ENCODE peak calls at places on chromosome 7, in ten cellular contexts. Q is kidney tubule cell; G is iris pigment epithelial cell; B is substantia nigra; W is mucosa of descending colon; X is left cardiac atrium; O is posterior cingulate gyrus; L is stimulated activated CD4-positive, alpha-beta T cell treated with anti-CD3 and anti-CD28 coated beads, Interleukin-2, amount 100 ng/mL, for 48 hours; N is GM12878; Z is T-helper 17 cell. T is an unnamed sample.

GRCh38 chr7:12564996-12565764 is 5.3 kb upstream of the SCIN start:
- DNase-seq in Q (no peak), G (peak), B (no peak), W (no peak), X (no peak), O (no peak), L (no peak), N (no peak), Z (no peak), T (no peak)

GRCh38 chr7:41999736-42000283 is 237.2 kb downstream of the GLI3 start:
- DNase-seq in Q (no peak), G (peak), B (no peak), W (no peak), X (no peak), O (no peak), L (no peak), N (no peak), Z (no peak), T (peak)

GRCh38 chr7:115099906-115100305 is 178.0 kb downstream of the MDFIC start:
- DNase-seq in Q (peak), G (peak), B (no peak), W (no peak), X (no peak), O (no peak), L (no peak), N (no peak), Z (no peak), T (peak)

GRCh38 chr7:98571986-98572385 is 45.1 kb upstream of the NPTX2 start:
- DNase-seq in Q (no peak), G (no peak), B (no peak), W (no peak), X (no peak), O (no peak), L (no peak), N (no peak), Z (no peak), T (no peak)

GRCh38 chr7:156903232-156903909 is 10.4 kb upstream of the LMBR1 start:
- DNase-seq in Q (peak), G (peak), B (no peak), W (no peak), X (peak), O (no peak), L (no peak), N (no peak), Z (no peak), T (no peak)

GRCh38 chr7:114368492-114368891 is 46.1 kb upstream of the FOXP2 start:
- DNase-seq in Q (no peak), G (no peak), B (no peak), W (no peak), X (no peak), O (no peak), L (no peak), N (no peak), Z (no peak), T (no peak)

GRCh38 chr7:6139189-6139996 is 108.2 kb downstream of the ANKRD61 start:
- DNase-seq in Q (no peak), G (no peak), B (no peak), W (no peak), X (no peak), O (no peak), L (no peak), N (no peak), Z (no peak), T (no peak)

GRCh38 chr7:80463272-80463920 is 48.5 kb downstream of the GNAT3 start:
- DNase-seq in Q (peak), G (peak), B (no peak), W (no peak), X (no peak), O (no peak), L (no peak), N (no peak), Z (no peak), T (no peak)

GRCh38 chr7:97006146-97006950 is 995 bp downstream of the DLX6 start:
- DNase-seq in Q (peak), G (peak), B (no peak), W (peak), X (no peak), O (peak), L (no peak), N (no peak), Z (no peak), T (peak)

GRCh38 chr7:76091506-76091905 is 43.6 kb downstream of the MDH2 start:
- DNase-seq in Q (no peak), G (no peak), B (no peak), W (no peak), X (no peak), O (no peak), L (no peak), N (no peak), Z (no peak), T (no peak)

GRCh38 chr7:94421711-94422110 is 27.0 kb downstream of the COL1A2 start:
- DNase-seq in Q (no peak), G (peak), B (no peak), W (no peak), X (no peak), O (no peak), L (no peak), N (no peak), Z (no peak), T (peak)

GRCh38 chr7:69597278-69598076 is 798 bp upstream of the AUTS2 start:
- DNase-seq in Q (no peak), G (peak), B (peak), W (peak), X (peak), O (no peak), L (no peak), N (no peak), Z (no peak), T (no peak)

GRCh38 chr7:55018361-55019328 is at the start of gene EGFR:
- DNase-seq in Q (peak), G (peak), B (peak), W (peak), X (peak), O (peak), L (no peak), N (no peak), Z (no peak), T (peak)

GRCh38 chr7:72278550-72278949 is 133.6 kb downstream of the CALN1 start:
- DNase-seq in Q (no peak), G (no peak), B (no peak), W (no peak), X (no peak), O (no peak), L (no peak), N (no peak), Z (no peak), T (no peak)

GRCh38 chr7:42227931-42228591 is 8.9 kb downstream of the GLI3 start:
- DNase-seq in Q (peak), G (peak), B (no peak), W (no peak), X (peak), O (peak), L (no peak), N (no peak), Z (no peak), T (no peak)

GRCh38 chr7:117875566-117875965 is 2.3 kb upstream of the CTTNBP2 start:
- DNase-seq in Q (peak), G (peak), B (peak), W (no peak), X (no peak), O (no peak), L (no peak), N (no peak), Z (no peak), T (no peak)

GRCh38 chr7:102077081-102077480 is 209.6 kb upstream of the SH2B2 start:
- DNase-seq in Q (no peak), G (no peak), B (no peak), W (no peak), X (no peak), O (no peak), L (no peak), N (no peak), Z (no peak), T (no peak)

GRCh38 chr7:152673902-152674301 is 2.0 kb downstream of the XRCC2 start:
- DNase-seq in Q (no peak), G (no peak), B (no peak), W (no peak), X (no peak), O (no peak), L (no peak), N (no peak), Z (no peak), T (no peak)

GRCh38 chr7:155879592-155879991 is 67.3 kb upstream of the SHH start:
- DNase-seq in Q (no peak), G (no peak), B (no peak), W (no peak), X (no peak), O (no peak), L (no peak), N (no peak), Z (no peak), T (no peak)

GRCh38 chr7:48285365-48285764 is 114.1 kb downstream of the ABCA13 start:
- DNase-seq in Q (peak), G (peak), B (no peak), W (no peak), X (no peak), O (no peak), L (no peak), N (no peak), Z (no peak), T (peak)